ENCODE peak calls at places on chromosomes 11 and 22, in four cellular contexts. Y is B cell, W is lower leg skin, D is retina. J is an unnamed sample.

GRCh38 chr11:36282926-36283325 is 6.3 kb downstream of the COMMD9 start:
- DNase-seq in Y (no peak), W (no peak), D (no peak), J (no peak)

GRCh38 chr11:119684361-119685072 is 44.5 kb downstream of the NECTIN1 start:
- DNase-seq in Y (no peak), W (no peak), D (no peak), J (no peak)

GRCh38 chr11:17790453-17790852 is 55.9 kb downstream of the KCNC1 start:
- DNase-seq in Y (no peak), W (no peak), D (no peak), J (no peak)

GRCh38 chr11:128318856-128319474 is 268.4 kb downstream of the ETS1 start:
- DNase-seq in Y (peak), W (no peak), D (no peak), J (no peak)

GRCh38 chr22:32685527-32685926 is 116.0 kb upstream of the TIMP3 start:
- DNase-seq in Y (no peak), W (no peak), D (no peak), J (no peak)

GRCh38 chr22:50329236-50329635 is 2.4 kb upstream of the DENND6B start:
- DNase-seq in Y (no peak), W (no peak), D (no peak), J (no peak)

GRCh38 chr11:130449996-130450419 is 1.6 kb downstream of the ADAMTS15 start:
- DNase-seq in Y (no peak), W (peak), D (peak), J (peak)

GRCh38 chr22:49329636-49330035 is 498.0 kb downstream of the BRD1 start:
- DNase-seq in Y (no peak), W (no peak), D (no peak), J (no peak)

GRCh38 chr11:10478066-10478465 is 23.0 kb downstream of the AMPD3 start:
- DNase-seq in Y (no peak), W (no peak), D (no peak), J (no peak)

GRCh38 chr22:33909906-33910305 is 10.4 kb downstream of the LARGE1 start:
- DNase-seq in Y (no peak), W (no peak), D (no peak), J (no peak)

GRCh38 chr11:68441466-68442230 is 18.9 kb upstream of the PPP6R3 start:
- DNase-seq in Y (no peak), W (no peak), D (no peak), J (no peak)

GRCh38 chr11:65786786-65787636 is at the start of gene OVOL1:
- DNase-seq in Y (peak), W (no peak), D (peak), J (no peak)

GRCh38 chr11:6411594-6412031 is 7.3 kb downstream of the APBB1 start:
- DNase-seq in Y (no peak), W (no peak), D (no peak), J (no peak)

GRCh38 chr22:17945156-17945850 is 79.1 kb downstream of the MICAL3 start:
- DNase-seq in Y (no peak), W (no peak), D (peak), J (no peak)

GRCh38 chr11:103659138-103659734 is 377.2 kb upstream of the DDI1 start:
- DNase-seq in Y (no peak), W (no peak), D (no peak), J (peak)

GRCh38 chr11:31059529-31059928 is 310.0 kb downstream of the DCDC1 start:
- DNase-seq in Y (no peak), W (no peak), D (no peak), J (no peak)

GRCh38 chr22:39098026-39098425 is 982 bp downstream of the APOBEC3H start:
- DNase-seq in Y (peak), W (no peak), D (no peak), J (no peak)

GRCh38 chr11:117000741-117001096 is 97.5 kb downstream of the SIK3 start:
- DNase-seq in Y (no peak), W (no peak), D (no peak), J (no peak)

GRCh38 chr11:104529916-104530315 is 366.0 kb upstream of the PDGFD start:
- DNase-seq in Y (no peak), W (no peak), D (peak), J (no peak)

GRCh38 chr22:30609260-30610185 is 2.5 kb downstream of the TCN2 start:
- DNase-seq in Y (no peak), W (peak), D (no peak), J (no peak)

GRCh38 chr22:24430431-24431308 is 3.3 kb downstream of the ADORA2A start:
- DNase-seq in Y (no peak), W (no peak), D (no peak), J (no peak)